ENCODE peak calls at places on chromosomes 13 and 19, in ten cellular contexts. W is HS-5; C is HFF-Myc; Y is GM23248; Q is H7; U is activated T-helper 1 cell treated with anti-CD3 and anti-CD28 coated beads, Interleukin-2, amount 50 U/mL, for 16 hours; P is germinal center; T is stimulated activated CD8-positive, alpha-beta memory T cell treated with anti-CD3 and anti-CD28 coated beads, Interleukin-4, amount 100 ng/mL, for 1 hour; I is kidney tubule cell; J is naive thymus-derived CD4-positive, alpha-beta T cell. X is an unnamed sample.

GRCh38 chr13:74895042-74895811 is 586.7 kb downstream of the TBC1D4 start:
- DNase-seq in I (no peak), C (no peak), T (no peak), U (no peak), Y (no peak), W (no peak), P (no peak), Q (no peak), J (no peak), X (no peak)

GRCh38 chr13:110540871-110541525 is 20.5 kb downstream of the RAB20 start:
- DNase-seq in C (no peak), T (no peak), Q (no peak), W (no peak), I (no peak), U (no peak), Y (no peak), J (no peak), P (no peak), X (no peak)

GRCh38 chr19:41144403-41144802 is 30.2 kb downstream of the CYP2F1 start:
- DNase-seq in C (peak; percentile 77), Q (peak; percentile 70), Y (peak; percentile 82), J (peak; percentile 84), W (peak; percentile 48), U (peak; percentile 79), P (peak; percentile 63), T (peak; percentile 80), I (peak; percentile 77), X (peak; percentile 84)

GRCh38 chr13:112966776-112967175 is 2.2 kb upstream of the MCF2L start:
- DNase-seq in I (no peak), U (no peak), Y (no peak), T (no peak), P (no peak), C (no peak), J (no peak), W (no peak), Q (no peak), X (no peak)

GRCh38 chr19:11373166-11373884 is 1.1 kb upstream of the SWSAP1 start:
- DNase-seq in W (no peak), P (no peak), C (no peak), Y (peak; percentile 42), T (no peak), U (no peak), Q (peak; percentile 82), I (peak; percentile 31), J (no peak), X (no peak)

GRCh38 chr13:81133066-81133465 is 792.1 kb upstream of the SPRY2 start:
- DNase-seq in I (peak; percentile 15), J (no peak), C (no peak), U (no peak), W (no peak), Y (no peak), T (no peak), P (no peak), Q (no peak), X (no peak)

GRCh38 chr19:17684256-17684655 is 3.9 kb downstream of the UNC13A start:
- DNase-seq in I (no peak), P (no peak), J (no peak), Y (no peak), W (no peak), T (no peak), C (no peak), U (no peak), Q (no peak), X (no peak)

GRCh38 chr13:30020726-30021312 is 170.4 kb upstream of the UBL3 start:
- DNase-seq in U (no peak), T (no peak), Q (no peak), W (no peak), I (peak; percentile 67), Y (peak; percentile 82), J (no peak), C (no peak), P (no peak), X (no peak)

GRCh38 chr13:111049791-111050538 is 65.1 kb upstream of the ARHGEF7 start:
- DNase-seq in Y (peak; percentile 50), T (no peak), U (no peak), Q (peak; percentile 68), C (no peak), J (no peak), P (no peak), W (no peak), I (peak; percentile 20), X (peak; percentile 43)

GRCh38 chr13:113397606-113398425 is 33.9 kb upstream of the GRTP1 start:
- DNase-seq in J (no peak), I (no peak), C (no peak), U (no peak), T (no peak), W (no peak), Q (peak; percentile 43), Y (no peak), P (no peak), X (no peak)

GRCh38 chr13:50798923-50799322 is 44.6 kb downstream of the DLEU7 start:
- DNase-seq in W (no peak), U (no peak), Y (peak; percentile 61), Q (no peak), I (peak; percentile 40), P (no peak), C (peak; percentile 16), T (no peak), J (no peak), X (no peak)

X was measured in left cardiac atrium.